ENCODE peak calls at places on chromosomes 3 and 15, in eight cellular contexts. One of them, this sample, is unnamed.

GRCh38 chr3:97658670-97659285 is 105.8 kb upstream of the ARL6 start:
- DNase-seq in neural progenitor cell: peak; percentile 62
- DNase-seq in neural crest cell: no peak
- DNase-seq in GM12865: peak; percentile 27
- DNase-seq in fibroblast of pulmonary artery: peak; percentile 35
- DNase-seq in glutamatergic neuron: no peak
- DNase-seq in Peyer's patch: no peak
- DNase-seq in transverse colon: no peak
- DNase-seq in this sample: no peak

GRCh38 chr3:187989458-187990153 is 164.4 kb upstream of the LPP start:
- DNase-seq in neural crest cell: peak; percentile 2
- DNase-seq in GM12865: no peak
- DNase-seq in glutamatergic neuron: no peak
- DNase-seq in Peyer's patch: no peak
- DNase-seq in neural progenitor cell: peak; percentile 92
- DNase-seq in transverse colon: no peak
- DNase-seq in fibroblast of pulmonary artery: no peak
- DNase-seq in this sample: no peak

GRCh38 chr3:132953683-132954082 is 84.5 kb upstream of the TMEM108 start:
- DNase-seq in neural progenitor cell: no peak
- DNase-seq in GM12865: no peak
- DNase-seq in glutamatergic neuron: no peak
- DNase-seq in transverse colon: no peak
- DNase-seq in neural crest cell: no peak
- DNase-seq in Peyer's patch: no peak
- DNase-seq in fibroblast of pulmonary artery: no peak
- DNase-seq in this sample: no peak

GRCh38 chr15:39605146-39605545 is 24.3 kb downstream of the THBS1 start:
- DNase-seq in Peyer's patch: no peak
- DNase-seq in transverse colon: no peak
- DNase-seq in GM12865: no peak
- DNase-seq in neural progenitor cell: no peak
- DNase-seq in neural crest cell: no peak
- DNase-seq in fibroblast of pulmonary artery: no peak
- DNase-seq in glutamatergic neuron: no peak
- DNase-seq in this sample: no peak

GRCh38 chr3:9416139-9416780 is 18.8 kb downstream of the SETD5 start:
- DNase-seq in transverse colon: no peak
- DNase-seq in GM12865: no peak
- DNase-seq in Peyer's patch: no peak
- DNase-seq in glutamatergic neuron: no peak
- DNase-seq in neural crest cell: no peak
- DNase-seq in neural progenitor cell: no peak
- DNase-seq in fibroblast of pulmonary artery: no peak
- DNase-seq in this sample: no peak

GRCh38 chr15:45265506-45265905 is 13.5 kb downstream of the SLC28A2 start:
- DNase-seq in neural crest cell: no peak
- DNase-seq in transverse colon: no peak
- DNase-seq in fibroblast of pulmonary artery: no peak
- DNase-seq in Peyer's patch: no peak
- DNase-seq in neural progenitor cell: no peak
- DNase-seq in glutamatergic neuron: no peak
- DNase-seq in GM12865: no peak
- DNase-seq in this sample: no peak

GRCh38 chr15:70252936-70253280 is 155.2 kb upstream of the TLE3 start:
- DNase-seq in fibroblast of pulmonary artery: no peak
- DNase-seq in GM12865: no peak
- DNase-seq in neural progenitor cell: no peak
- DNase-seq in glutamatergic neuron: no peak
- DNase-seq in neural crest cell: no peak
- DNase-seq in transverse colon: no peak
- DNase-seq in Peyer's patch: peak; percentile 35
- DNase-seq in this sample: no peak

GRCh38 chr15:52491460-52491859 is 37.2 kb downstream of the MYO5A start:
- DNase-seq in neural progenitor cell: no peak
- DNase-seq in neural crest cell: no peak
- DNase-seq in transverse colon: no peak
- DNase-seq in fibroblast of pulmonary artery: peak; percentile 20
- DNase-seq in glutamatergic neuron: no peak
- DNase-seq in Peyer's patch: no peak
- DNase-seq in GM12865: no peak
- DNase-seq in this sample: no peak

GRCh38 chr3:9649791-9650521 is 651 bp downstream of the MTMR14 start:
- DNase-seq in glutamatergic neuron: no peak
- DNase-seq in fibroblast of pulmonary artery: no peak
- DNase-seq in transverse colon: no peak
- DNase-seq in Peyer's patch: no peak
- DNase-seq in GM12865: peak; percentile 72
- DNase-seq in neural crest cell: no peak
- DNase-seq in neural progenitor cell: peak; percentile 1
- DNase-seq in this sample: peak; percentile 43

GRCh38 chr15:38217181-38217580 is 35.5 kb upstream of the SPRED1 start:
- DNase-seq in transverse colon: no peak
- DNase-seq in glutamatergic neuron: no peak
- DNase-seq in neural crest cell: no peak
- DNase-seq in neural progenitor cell: no peak
- DNase-seq in GM12865: peak; percentile 9
- DNase-seq in Peyer's patch: no peak
- DNase-seq in fibroblast of pulmonary artery: peak; percentile 64
- DNase-seq in this sample: no peak

GRCh38 chr3:38036286-38036685 is 2.7 kb upstream of the DLEC1 start:
- DNase-seq in Peyer's patch: no peak
- DNase-seq in transverse colon: no peak
- DNase-seq in neural crest cell: no peak
- DNase-seq in GM12865: no peak
- DNase-seq in neural progenitor cell: no peak
- DNase-seq in fibroblast of pulmonary artery: no peak
- DNase-seq in glutamatergic neuron: no peak
- DNase-seq in this sample: no peak

GRCh38 chr3:64238971-64239667 is 13.9 kb upstream of the PRICKLE2 start:
- DNase-seq in fibroblast of pulmonary artery: peak; percentile 95
- DNase-seq in GM12865: no peak
- DNase-seq in Peyer's patch: no peak
- DNase-seq in neural progenitor cell: peak; percentile 77
- DNase-seq in glutamatergic neuron: peak; percentile 39
- DNase-seq in transverse colon: peak; percentile 63
- DNase-seq in neural crest cell: no peak
- DNase-seq in this sample: no peak

GRCh38 chr3:189588818-189589569 is 42.2 kb upstream of the TP63 start:
- DNase-seq in transverse colon: no peak
- DNase-seq in fibroblast of pulmonary artery: no peak
- DNase-seq in GM12865: no peak
- DNase-seq in glutamatergic neuron: no peak
- DNase-seq in neural progenitor cell: no peak
- DNase-seq in Peyer's patch: no peak
- DNase-seq in neural crest cell: no peak
- DNase-seq in this sample: no peak

GRCh38 chr3:115146418-115147328 is at the start of gene ZBTB20:
- DNase-seq in transverse colon: peak; percentile 72
- DNase-seq in neural progenitor cell: peak; percentile 86
- DNase-seq in Peyer's patch: peak; percentile 87
- DNase-seq in fibroblast of pulmonary artery: peak; percentile 79
- DNase-seq in GM12865: peak; percentile 88
- DNase-seq in neural crest cell: peak; percentile 40
- DNase-seq in glutamatergic neuron: peak; percentile 72
- DNase-seq in this sample: peak; percentile 84

GRCh38 chr15:45980376-45980775 is 345.5 kb downstream of the SQOR start:
- DNase-seq in GM12865: no peak
- DNase-seq in glutamatergic neuron: no peak
- DNase-seq in neural crest cell: no peak
- DNase-seq in neural progenitor cell: no peak
- DNase-seq in transverse colon: no peak
- DNase-seq in fibroblast of pulmonary artery: no peak
- DNase-seq in Peyer's patch: no peak
- DNase-seq in this sample: no peak

GRCh38 chr15:51380999-51381806 is 39.7 kb downstream of the GLDN start:
- DNase-seq in neural progenitor cell: peak; percentile 87
- DNase-seq in glutamatergic neuron: peak; percentile 61
- DNase-seq in neural crest cell: peak; percentile 44
- DNase-seq in Peyer's patch: no peak
- DNase-seq in fibroblast of pulmonary artery: peak; percentile 89
- DNase-seq in GM12865: peak; percentile 83
- DNase-seq in transverse colon: peak; percentile 46
- DNase-seq in this sample: no peak

GRCh38 chr3:57048052-57048671 is 12.3 kb upstream of the SPATA12 start:
- DNase-seq in neural progenitor cell: no peak
- DNase-seq in GM12865: no peak
- DNase-seq in transverse colon: no peak
- DNase-seq in glutamatergic neuron: no peak
- DNase-seq in fibroblast of pulmonary artery: peak; percentile 47
- DNase-seq in Peyer's patch: no peak
- DNase-seq in neural crest cell: no peak
- DNase-seq in this sample: no peak

GRCh38 chr15:34493001-34493400 is 55.4 kb upstream of the GOLGA8A start:
- DNase-seq in GM12865: no peak
- DNase-seq in fibroblast of pulmonary artery: no peak
- DNase-seq in neural crest cell: no peak
- DNase-seq in glutamatergic neuron: no peak
- DNase-seq in transverse colon: no peak
- DNase-seq in neural progenitor cell: no peak
- DNase-seq in Peyer's patch: no peak
- DNase-seq in this sample: no peak

GRCh38 chr15:65386886-65387285 is 9.1 kb upstream of the IGDCC3 start:
- DNase-seq in neural progenitor cell: no peak
- DNase-seq in GM12865: no peak
- DNase-seq in Peyer's patch: no peak
- DNase-seq in fibroblast of pulmonary artery: no peak
- DNase-seq in neural crest cell: no peak
- DNase-seq in transverse colon: no peak
- DNase-seq in glutamatergic neuron: no peak
- DNase-seq in this sample: no peak

GRCh38 chr15:68578960-68579935 is at the start of gene CORO2B:
- DNase-seq in glutamatergic neuron: peak; percentile 75
- DNase-seq in fibroblast of pulmonary artery: peak; percentile 50
- DNase-seq in Peyer's patch: peak; percentile 49
- DNase-seq in GM12865: no peak
- DNase-seq in neural progenitor cell: peak; percentile 77
- DNase-seq in neural crest cell: peak; percentile 59
- DNase-seq in transverse colon: no peak
- DNase-seq in this sample: no peak

GRCh38 chr3:48592519-48593087 is 2.5 kb downstream of the COL7A1 start:
- DNase-seq in transverse colon: no peak
- DNase-seq in fibroblast of pulmonary artery: no peak
- DNase-seq in neural crest cell: no peak
- DNase-seq in neural progenitor cell: no peak
- DNase-seq in GM12865: no peak
- DNase-seq in glutamatergic neuron: no peak
- DNase-seq in Peyer's patch: no peak
- DNase-seq in this sample: no peak

GRCh38 chr15:73254598-73254997 is 114.2 kb downstream of the HCN4 start:
- DNase-seq in neural progenitor cell: no peak
- DNase-seq in glutamatergic neuron: no peak
- DNase-seq in GM12865: no peak
- DNase-seq in neural crest cell: no peak
- DNase-seq in transverse colon: no peak
- DNase-seq in Peyer's patch: no peak
- DNase-seq in fibroblast of pulmonary artery: no peak
- DNase-seq in this sample: no peak

GRCh38 chr15:73246411-73246810 is 122.3 kb downstream of the HCN4 start:
- DNase-seq in fibroblast of pulmonary artery: no peak
- DNase-seq in glutamatergic neuron: no peak
- DNase-seq in transverse colon: no peak
- DNase-seq in GM12865: no peak
- DNase-seq in neural progenitor cell: no peak
- DNase-seq in Peyer's patch: no peak
- DNase-seq in neural crest cell: no peak
- DNase-seq in this sample: no peak

GRCh38 chr15:73246898-73247297 is 121.9 kb downstream of the HCN4 start:
- DNase-seq in fibroblast of pulmonary artery: no peak
- DNase-seq in neural crest cell: no peak
- DNase-seq in glutamatergic neuron: no peak
- DNase-seq in GM12865: no peak
- DNase-seq in neural progenitor cell: no peak
- DNase-seq in transverse colon: no peak
- DNase-seq in Peyer's patch: no peak
- DNase-seq in this sample: no peak

GRCh38 chr15:73244333-73244732 is 124.4 kb downstream of the HCN4 start:
- DNase-seq in neural crest cell: no peak
- DNase-seq in transverse colon: no peak
- DNase-seq in neural progenitor cell: peak; percentile 58
- DNase-seq in Peyer's patch: no peak
- DNase-seq in fibroblast of pulmonary artery: no peak
- DNase-seq in GM12865: peak; percentile 31
- DNase-seq in glutamatergic neuron: no peak
- DNase-seq in this sample: no peak

DNA sequence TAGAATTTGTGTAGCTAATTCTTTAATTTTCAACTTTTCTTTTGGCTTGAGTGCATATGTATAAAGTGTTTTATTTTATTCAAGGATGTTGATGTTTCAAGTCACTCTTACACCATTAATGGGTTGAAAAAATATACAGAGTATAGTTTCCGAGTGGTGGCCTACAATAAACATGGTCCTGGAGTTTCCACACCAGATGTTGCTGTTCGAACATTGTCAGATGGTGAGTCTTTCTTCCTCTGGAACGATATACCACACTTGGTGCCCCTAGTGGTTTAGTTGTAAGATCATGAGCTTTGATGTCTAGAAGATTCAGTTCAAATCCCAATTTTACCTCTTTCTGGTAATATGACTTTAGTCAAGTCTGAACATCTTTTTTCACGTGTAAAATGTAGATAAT is 119.3 kb downstream of the HCN4 start:
- DNase-seq in glutamatergic neuron: no peak
- DNase-seq in fibroblast of pulmonary artery: no peak
- DNase-seq in neural progenitor cell: no peak
- DNase-seq in Peyer's patch: no peak
- DNase-seq in transverse colon: no peak
- DNase-seq in neural crest cell: no peak
- DNase-seq in GM12865: no peak
- DNase-seq in this sample: no peak
- TF ChIP-seq CTCF in glutamatergic neuron: peak; percentile 38
- TF ChIP-seq CTCF in fibroblast of pulmonary artery: no peak
- TF ChIP-seq CTCF in neural progenitor cell: peak; percentile 10
- TF ChIP-seq CTCF in Peyer's patch: no peak
- TF ChIP-seq CTCF in transverse colon: no peak
- TF ChIP-seq CTCF in neural crest cell: no peak
- TF ChIP-seq CTCF in GM12865: no peak
- TF ChIP-seq CTCF in this sample: peak; percentile 10

GRCh38 chr15:72532991-72533601 is 59.0 kb downstream of the ARIH1 start:
- DNase-seq in neural progenitor cell: peak; percentile 17
- DNase-seq in neural crest cell: no peak
- DNase-seq in transverse colon: no peak
- DNase-seq in fibroblast of pulmonary artery: no peak
- DNase-seq in GM12865: peak; percentile 8
- DNase-seq in Peyer's patch: no peak
- DNase-seq in glutamatergic neuron: no peak
- DNase-seq in this sample: no peak
- TF ChIP-seq CTCF in neural progenitor cell: peak; percentile 47
- TF ChIP-seq CTCF in neural crest cell: peak; percentile 44
- TF ChIP-seq CTCF in transverse colon: no peak
- TF ChIP-seq CTCF in fibroblast of pulmonary artery: peak; percentile 41
- TF ChIP-seq CTCF in GM12865: peak; percentile 28
- TF ChIP-seq CTCF in Peyer's patch: peak; percentile 44
- TF ChIP-seq CTCF in glutamatergic neuron: peak; percentile 29
- TF ChIP-seq CTCF in this sample: peak; percentile 52

GRCh38 chr3:73094127-73094526 is 32.7 kb downstream of the EBLN2 start:
- DNase-seq in neural crest cell: no peak
- DNase-seq in GM12865: no peak
- DNase-seq in Peyer's patch: no peak
- DNase-seq in glutamatergic neuron: no peak
- DNase-seq in transverse colon: no peak
- DNase-seq in neural progenitor cell: no peak
- DNase-seq in fibroblast of pulmonary artery: no peak
- DNase-seq in this sample: no peak
- TF ChIP-seq CTCF in neural crest cell: peak; percentile 38
- TF ChIP-seq CTCF in GM12865: no peak
- TF ChIP-seq CTCF in Peyer's patch: no peak
- TF ChIP-seq CTCF in glutamatergic neuron: peak; percentile 45
- TF ChIP-seq CTCF in transverse colon: no peak
- TF ChIP-seq CTCF in neural progenitor cell: peak; percentile 22
- TF ChIP-seq CTCF in fibroblast of pulmonary artery: peak; percentile 5
- TF ChIP-seq CTCF in this sample: peak; percentile 58

GRCh38 chr3:99911433-99911832 is 93.8 kb downstream of the CMSS1 start:
- DNase-seq in fibroblast of pulmonary artery: no peak
- DNase-seq in GM12865: no peak
- DNase-seq in neural crest cell: no peak
- DNase-seq in transverse colon: no peak
- DNase-seq in neural progenitor cell: peak; percentile 34
- DNase-seq in glutamatergic neuron: no peak
- DNase-seq in Peyer's patch: no peak
- DNase-seq in this sample: no peak
- TF ChIP-seq CTCF in fibroblast of pulmonary artery: no peak
- TF ChIP-seq CTCF in GM12865: no peak
- TF ChIP-seq CTCF in neural crest cell: no peak
- TF ChIP-seq CTCF in transverse colon: no peak
- TF ChIP-seq CTCF in neural progenitor cell: no peak
- TF ChIP-seq CTCF in glutamatergic neuron: no peak
- TF ChIP-seq CTCF in Peyer's patch: no peak
- TF ChIP-seq CTCF in this sample: no peak